ENCODE peak calls at places on chromosomes 13 and 19, in six cellular contexts. E, S, F, X, H and Y are unnamed samples. For H3K4me1 and H3K36me3, the result is how much of the 10 kb centered on the place peaks cover.

GRCh38 chr13:40187324-40187795 is 479.1 kb downstream of the FOXO1 start:
- DNase-seq in X (peak), E (no peak), H (no peak), F (no peak), S (peak), Y (peak)

GRCh38 chr13:70107498-70108271 is at the start of gene ATXN8OS:
- DNase-seq in F (no peak), E (no peak), H (no peak), S (no peak), X (peak), Y (no peak)

GRCh38 chr19:6608950-6609349 is 18.0 kb upstream of the CD70 start:
- DNase-seq in H (no peak), X (no peak), F (no peak), E (no peak), S (no peak), Y (no peak)

GRCh38 chr13:25214371-25215252 is 42.5 kb upstream of the AMER2 start:
- DNase-seq in S (no peak), E (peak), X (no peak), H (no peak), F (peak), Y (no peak)

GRCh38 chr19:34220472-34221063 is 33.8 kb upstream of the GARRE1 start:
- DNase-seq in H (no peak), E (peak), F (peak), S (peak), X (no peak), Y (peak)

GRCh38 chr19:11435057-11435832 is at the start of the genes ODAD3 and PRKCSH:
- DNase-seq in E (peak), X (peak), S (peak), H (peak), F (peak), Y (peak)

GRCh38 chr19:5828661-5829566 is 10.6 kb downstream of the FUT6 start:
- DNase-seq in F (peak), X (no peak), E (no peak), H (no peak), S (no peak), Y (peak)

GRCh38 chr13:75518439-75519088 is 19.1 kb downstream of the COMMD6 start:
- DNase-seq in H (no peak), E (no peak), X (no peak), F (no peak), S (no peak), Y (no peak)

GRCh38 chr19:35756373-35757230 is at the start of gene HSPB6:
- DNase-seq in S (no peak), E (peak), F (no peak), H (peak), X (peak), Y (no peak)

GRCh38 chr13:35159041-35159440 is 217.0 kb downstream of the NBEA start:
- DNase-seq in H (no peak), F (no peak), S (no peak), X (no peak), E (no peak), Y (no peak)

GRCh38 chr19:53037101-53038097 is 7.1 kb upstream of the ERVV-2 start:
- DNase-seq in F (peak), E (peak), X (peak), H (no peak), S (no peak), Y (no peak)

GRCh38 chr19:979318-979741 is 4.8 kb upstream of the WDR18 start:
- DNase-seq in S (no peak), E (no peak), X (no peak), F (no peak), H (no peak), Y (no peak)

GRCh38 chr19:41426952-41427646 is at the start of gene B3GNT8:
- DNase-seq in X (peak), E (peak), S (no peak), H (peak), F (peak), Y (no peak)

GRCh38 chr13:113566227-113566561 is 18.4 kb upstream of the TFDP1 start:
- DNase-seq in H (no peak), X (no peak), S (no peak), F (no peak), E (no peak), Y (no peak)

GRCh38 chr19:47022140-47022536 is 2.5 kb downstream of the NPAS1 start:
- DNase-seq in F (no peak), X (no peak), H (no peak), S (no peak), E (no peak), Y (no peak)

GRCh38 chr19:39308531-39309304 is 11.9 kb downstream of the LRFN1 start:
- DNase-seq in F (no peak), E (no peak), X (peak), S (no peak), H (peak), Y (no peak)

GRCh38 chr19:51621178-51621577 is 9.0 kb downstream of the SIGLEC5 start:
- DNase-seq in E (no peak), H (no peak), X (no peak), F (no peak), S (no peak), Y (no peak)

GRCh38 chr13:66477816-66478215 is 752.3 kb downstream of the PCDH9 start:
- DNase-seq in S (no peak), H (no peak), E (no peak), F (no peak), X (no peak), Y (no peak)

GRCh38 chr19:56295531-56296455 is 18.8 kb downstream of the ZSCAN5A start:
- DNase-seq in S (no peak), F (no peak), X (no peak), E (no peak), H (no peak), Y (no peak)

DNA sequence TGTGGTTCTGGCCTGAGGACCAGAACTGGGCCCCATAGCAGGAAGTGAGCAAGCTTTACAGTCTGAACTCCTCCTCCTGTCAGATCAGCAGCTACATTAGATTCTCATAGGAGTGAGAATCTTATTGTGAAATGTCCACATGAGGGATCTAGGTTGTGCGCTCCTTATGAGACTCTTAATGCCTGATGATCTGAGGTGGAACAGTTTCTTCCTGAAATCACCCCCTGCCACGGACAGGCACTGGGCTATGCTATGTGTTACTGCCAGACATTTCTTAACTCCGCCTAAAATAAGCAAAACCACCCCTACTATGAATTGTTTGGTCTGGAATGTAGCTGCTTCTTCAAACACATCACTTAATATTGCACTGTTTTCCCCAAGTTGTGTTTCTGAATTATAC is 4.6 kb downstream of the FBXL3 start:
- DNase-seq in X (no peak), H (no peak), F (no peak), E (peak), S (no peak), Y (no peak)
- H3K4me3 ChIP-seq in X (no peak), H (peak), F (no peak), E (no peak), S (no peak), Y (peak)

GRCh38 chr13:21053231-21053630 is 8.2 kb downstream of the LATS2 start:
- DNase-seq in S (no peak), H (no peak), F (no peak), X (no peak), E (no peak), Y (no peak)
- H3K4me1 ChIP-seq in S (under half), H (under half), F (under half), X (under half), E (under half), Y (under half)

GRCh38 chr13:110493613-110494012 is 67.9 kb downstream of the RAB20 start:
- DNase-seq in H (no peak), F (no peak), E (no peak), X (no peak), S (no peak), Y (no peak)
- H3K36me3 ChIP-seq in H (half or more), F (under half), E (half or more), X (under half), S (under half), Y (under half)

DNA sequence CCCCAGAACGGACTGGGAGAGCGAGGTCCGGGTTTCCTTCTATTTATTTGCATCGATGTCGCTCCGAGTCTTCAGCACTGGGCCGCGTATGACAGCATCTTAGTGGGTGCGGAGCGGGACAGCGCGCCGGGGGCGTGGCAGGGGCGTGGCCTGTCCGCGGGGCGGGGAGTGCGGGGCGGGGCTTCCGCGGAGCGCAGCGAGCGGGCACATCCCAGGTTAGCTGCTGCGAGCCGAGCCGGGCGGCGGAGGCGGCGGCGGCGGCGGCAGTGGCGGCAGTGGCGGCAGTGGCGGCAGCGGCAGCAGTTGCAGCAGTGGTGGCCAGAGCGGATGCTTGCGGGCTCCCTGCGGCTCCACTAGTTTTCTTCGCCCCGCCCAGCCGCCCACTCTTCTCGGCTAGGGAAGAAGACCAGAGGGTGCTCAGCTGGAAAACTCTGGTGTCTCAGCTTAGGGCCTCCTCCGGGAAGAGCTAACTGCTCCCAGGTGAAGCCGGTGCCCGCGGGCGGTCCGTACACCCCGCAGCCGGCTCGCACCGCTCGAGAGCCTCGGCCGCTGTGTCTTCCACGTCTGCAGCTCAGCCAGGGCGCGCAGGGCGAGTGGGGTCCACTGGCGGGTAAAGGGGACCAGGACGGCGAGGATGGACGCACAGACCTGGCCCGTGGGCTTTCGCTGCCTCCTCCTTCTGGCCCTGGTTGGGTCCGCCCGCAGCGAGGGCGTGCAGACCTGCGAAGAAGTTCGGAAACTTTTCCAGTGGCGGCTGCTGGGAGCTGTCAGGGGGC is at the start of gene GPC5:
- DNase-seq in X (peak), F (peak), E (peak), S (peak), H (peak), Y (peak)
- H3K4me3 ChIP-seq in X (peak), F (peak), E (peak), S (peak), H (peak), Y (peak)

GRCh38 chr13:65302691-65303090 is 1927.4 kb downstream of the PCDH9 start:
- DNase-seq in F (no peak), E (no peak), S (no peak), X (no peak), H (no peak), Y (no peak)
- H3K4me1 ChIP-seq in F (under half), E (under half), S (under half), X (under half), H (under half), Y (under half)

GRCh38 chr19:13052447-13053232 is 50.0 kb downstream of the LYL1 start:
- DNase-seq in S (no peak), F (no peak), E (no peak), H (no peak), X (no peak), Y (no peak)
- H3K36me3 ChIP-seq in S (under half), F (under half), E (under half), H (under half), X (under half), Y (under half)